ENCODE peak calls at places on chromosomes 1 and 21, in nine cellular contexts. B, K, U, J, P, O, Y, T and N are unnamed samples.
A peak's percentile ranks its signal among the peaks of the same experiment; 100 is the strongest.

GRCh38 chr1:26357121-26357602 is 3.2 kb upstream of the CRYBG2 start:
- DNase-seq in T (no peak), Y (no peak), U (no peak), B (no peak), O (no peak), K (no peak), J (peak; percentile 62), P (peak; percentile 89), N (no peak)

GRCh38 chr1:99358771-99359170 is 94.5 kb downstream of the PLPPR4 start:
- DNase-seq in O (no peak), Y (no peak), K (no peak), U (no peak), P (no peak), T (no peak), J (no peak), B (no peak), N (no peak)

GRCh38 chr21:17050646-17051045 is 462.2 kb upstream of the CXADR start:
- DNase-seq in J (no peak), T (no peak), B (no peak), U (no peak), P (no peak), Y (no peak), O (no peak), K (no peak), N (no peak)

GRCh38 chr1:212665241-212666115 is 34.2 kb downstream of the BATF3 start:
- DNase-seq in B (peak; percentile 81), J (peak; percentile 83), Y (peak; percentile 93), T (peak; percentile 88), O (peak; percentile 93), P (no peak), U (no peak), K (peak; percentile 29), N (peak; percentile 54)

GRCh38 chr1:16017461-16018303 is at the start of gene HSPB7:
- DNase-seq in O (peak; percentile 71), K (no peak), J (peak; percentile 81), U (peak; percentile 42), T (no peak), Y (peak; percentile 77), P (no peak), B (no peak), N (peak; percentile 97)

GRCh38 chr1:26043765-26044164 is 2.2 kb downstream of the SLC30A2 start:
- DNase-seq in U (no peak), T (no peak), P (no peak), Y (no peak), J (no peak), K (no peak), B (no peak), O (no peak), N (peak; percentile 6)

GRCh38 chr1:201098992-201099391 is 13.2 kb downstream of the CACNA1S start:
- DNase-seq in J (no peak), Y (no peak), P (no peak), K (no peak), T (no peak), O (no peak), U (no peak), B (no peak), N (no peak)

GRCh38 chr1:228363686-228364067 is 43.0 kb downstream of the TRIM11 start:
- DNase-seq in K (no peak), J (no peak), U (no peak), P (no peak), Y (peak; percentile 48), T (no peak), B (no peak), O (peak; percentile 6), N (no peak)

GRCh38 chr1:7301346-7301993 is 469.6 kb upstream of the VAMP3 start:
- DNase-seq in J (no peak), U (no peak), T (no peak), B (no peak), K (no peak), Y (no peak), O (no peak), P (no peak), N (peak; percentile 82)

GRCh38 chr1:160996195-160996594 is 24.8 kb downstream of the F11R start:
- DNase-seq in B (no peak), J (no peak), U (no peak), P (no peak), O (no peak), K (no peak), T (no peak), Y (no peak), N (no peak)

GRCh38 chr1:85569122-85569521 is 11.4 kb upstream of the CCN1 start:
- DNase-seq in K (no peak), J (no peak), P (no peak), Y (no peak), T (no peak), U (no peak), B (no peak), O (no peak), N (peak; percentile 25)

GRCh38 chr1:63557365-63557987 is 34.2 kb downstream of the EFCAB7 start:
- DNase-seq in Y (no peak), T (peak; percentile 25), J (no peak), U (no peak), P (no peak), K (no peak), B (no peak), O (peak; percentile 52), N (peak; percentile 27)

GRCh38 chr1:174940776-174941175 is 59.0 kb upstream of the CACYBP start:
- DNase-seq in J (no peak), B (no peak), U (no peak), P (no peak), Y (no peak), T (no peak), O (no peak), K (no peak), N (peak; percentile 96)

GRCh38 chr1:192256674-192257334 is 60.0 kb upstream of the RGS21 start:
- DNase-seq in J (no peak), T (no peak), U (no peak), Y (no peak), K (no peak), O (no peak), P (no peak), B (no peak), N (no peak)

GRCh38 chr1:161792740-161793139 is 26.6 kb downstream of the ATF6 start:
- DNase-seq in O (no peak), Y (no peak), K (peak; percentile 64), P (no peak), J (no peak), U (peak; percentile 51), B (no peak), T (no peak), N (peak; percentile 70)

GRCh38 chr1:154467768-154468102 is 34.3 kb upstream of the TDRD10 start:
- DNase-seq in J (no peak), T (no peak), O (no peak), K (no peak), U (no peak), B (no peak), P (no peak), Y (no peak), N (no peak)

GRCh38 chr1:26529655-26530539 is at the start of gene RPS6KA1:
- DNase-seq in B (peak; percentile 99), U (no peak), T (peak; percentile 73), P (no peak), K (peak; percentile 40), Y (peak; percentile 89), O (peak; percentile 78), J (peak; percentile 75), N (peak; percentile 62)

GRCh38 chr1:31412732-31413404 is at the start of gene SERINC2:
- DNase-seq in J (peak; percentile 66), T (peak; percentile 7), Y (peak; percentile 81), K (no peak), U (no peak), B (peak; percentile 83), P (no peak), O (peak; percentile 67), N (no peak)

GRCh38 chr1:162279099-162279498 is 97.6 kb downstream of the SPATA46 start:
- DNase-seq in T (no peak), J (no peak), O (no peak), U (no peak), K (no peak), Y (no peak), B (no peak), P (no peak), N (peak; percentile 16)

GRCh38 chr1:98084188-98084587 is 163.4 kb upstream of the DPYD start:
- DNase-seq in T (no peak), U (no peak), J (no peak), K (no peak), B (no peak), P (no peak), O (no peak), Y (no peak), N (no peak)

GRCh38 chr1:6321205-6321604 is 60.3 kb upstream of the GPR153 start:
- DNase-seq in K (no peak), Y (no peak), U (no peak), T (no peak), J (no peak), O (no peak), B (no peak), P (no peak), N (no peak)

GRCh38 chr1:15354580-15354965 is 55.1 kb upstream of the EFHD2 start:
- DNase-seq in J (no peak), T (no peak), U (no peak), O (no peak), P (no peak), Y (no peak), B (no peak), K (no peak), N (no peak)

GRCh38 chr1:196464545-196464944 is 143.7 kb downstream of the KCNT2 start:
- DNase-seq in O (no peak), U (peak; percentile 45), T (no peak), J (no peak), B (no peak), K (no peak), Y (no peak), P (no peak), N (no peak)

GRCh38 chr1:201719812-201720521 is 109.0 kb upstream of the IPO9 start:
- DNase-seq in Y (no peak), O (no peak), J (no peak), T (no peak), K (no peak), B (no peak), U (no peak), P (no peak), N (no peak)

GRCh38 chr1:87249803-87250202 is 78.9 kb upstream of the LMO4 start:
- DNase-seq in O (no peak), B (no peak), J (no peak), Y (no peak), T (no peak), K (no peak), U (no peak), P (no peak), N (no peak)

GRCh38 chr1:48093147-48093546 is 96.0 kb upstream of the TRABD2B start:
- DNase-seq in U (no peak), J (no peak), B (no peak), K (no peak), O (no peak), Y (no peak), T (no peak), P (no peak), N (no peak)

GRCh38 chr21:44074315-44074958 is 32.8 kb upstream of the PWP2 start:
- DNase-seq in P (no peak), O (no peak), J (no peak), T (no peak), K (no peak), B (no peak), Y (no peak), U (no peak), N (no peak)

GRCh38 chr1:228465571-228466146 is 21.5 kb upstream of the RNF187 start:
- DNase-seq in P (no peak), B (no peak), O (no peak), J (no peak), K (no peak), U (no peak), Y (no peak), T (no peak), N (no peak)

GRCh38 chr1:162919043-162919442 is 58.1 kb upstream of the CCDC190 start:
- DNase-seq in J (no peak), U (no peak), P (no peak), Y (no peak), B (no peak), K (no peak), O (no peak), T (no peak), N (no peak)

GRCh38 chr1:199774433-199775089 is 252.9 kb upstream of the NR5A2 start:
- DNase-seq in U (peak; percentile 9), P (peak; percentile 63), Y (no peak), O (no peak), J (no peak), K (no peak), T (no peak), B (no peak), N (no peak)

GRCh38 chr1:27538793-27539192 is 48.8 kb upstream of the WASF2 start:
- DNase-seq in K (no peak), P (no peak), U (no peak), O (no peak), B (no peak), Y (no peak), J (no peak), T (no peak), N (no peak)